ENCODE peak calls at places on chromosomes 13 and 19, in ten cellular contexts. B is AG09319, J is fibroblast of pulmonary artery, K is left ventricle myocardium inferior, U is omental fat pad, A is neural crest cell, I is AG10803, W is cardiac fibroblast, Q is BE2C, S is right lobe of liver. P is an unnamed sample.

GRCh38 chr19:512548-513365 is 5.5 kb downstream of the TPGS1 start:
- DNase-seq in Q (no peak), K (no peak), J (no peak), I (no peak), U (no peak), W (no peak), B (no peak), A (no peak), S (no peak), P (no peak)

GRCh38 chr19:7773841-7774240 is 10.8 kb downstream of the CLEC4M start:
- DNase-seq in I (no peak), W (no peak), Q (no peak), B (no peak), U (no peak), K (no peak), A (no peak), J (no peak), S (no peak), P (no peak)

GRCh38 chr13:41224113-41225110 is 30.0 kb upstream of the KBTBD7 start:
- DNase-seq in A (no peak), W (peak), Q (no peak), K (no peak), S (no peak), J (peak), B (no peak), I (peak), U (no peak), P (no peak)

GRCh38 chr13:37602743-37603381 is 4.3 kb upstream of the POSTN start:
- DNase-seq in U (no peak), A (no peak), B (no peak), K (no peak), W (peak), J (peak), Q (no peak), I (peak), S (no peak), P (no peak)

GRCh38 chr13:33710924-33711323 is 107.0 kb upstream of the RFC3 start:
- DNase-seq in J (no peak), S (no peak), I (no peak), U (no peak), W (no peak), K (no peak), A (no peak), Q (no peak), B (no peak), P (no peak)

GRCh38 chr19:54804101-54804500 is 691 bp downstream of the KIR2DL4 start:
- DNase-seq in U (no peak), A (no peak), S (no peak), K (no peak), W (no peak), B (no peak), I (no peak), J (no peak), Q (no peak), P (no peak)

GRCh38 chr13:109271991-109272454 is 514.4 kb downstream of the IRS2 start:
- DNase-seq in B (no peak), A (no peak), K (no peak), I (no peak), S (no peak), W (no peak), U (no peak), Q (peak), J (no peak), P (no peak)

GRCh38 chr19:8306235-8307054 is 1.7 kb downstream of the CD320 start:
- DNase-seq in K (no peak), B (no peak), U (no peak), A (peak), Q (peak), I (no peak), S (peak), J (no peak), W (no peak), P (peak)

GRCh38 chr13:112182831-112183543 is 116.0 kb downstream of the SOX1 start:
- DNase-seq in I (no peak), B (no peak), Q (no peak), U (no peak), A (no peak), K (no peak), S (peak), W (no peak), J (no peak), P (no peak)

GRCh38 chr13:96003304-96003703 is 49.9 kb downstream of the UGGT2 start:
- DNase-seq in J (peak), A (no peak), U (no peak), Q (no peak), W (peak), K (no peak), S (no peak), I (no peak), B (no peak), P (no peak)

GRCh38 chr13:29849071-29849541 is 1.3 kb downstream of the UBL3 start:
- DNase-seq in Q (no peak), I (peak), A (no peak), S (no peak), B (no peak), W (peak), J (peak), U (no peak), K (no peak), P (no peak)

GRCh38 chr19:39474139-39474620 is 6.5 kb upstream of the TIMM50 start:
- DNase-seq in J (peak), Q (peak), K (peak), U (peak), A (peak), I (peak), W (peak), S (peak), B (no peak), P (peak)

GRCh38 chr19:47820410-47820809 is 1.3 kb upstream of the CRX start:
- DNase-seq in U (no peak), J (no peak), W (no peak), I (no peak), B (no peak), A (no peak), S (no peak), Q (no peak), K (no peak), P (no peak)

GRCh38 chr19:4375620-4376228 is 24.6 kb downstream of the SH3GL1 start:
- DNase-seq in U (no peak), B (no peak), S (no peak), Q (peak), I (peak), J (peak), K (no peak), W (peak), A (no peak), P (no peak)

GRCh38 chr13:48902421-48902820 is 73.3 kb upstream of the FNDC3A start:
- DNase-seq in S (no peak), W (peak), U (no peak), K (no peak), B (peak), A (no peak), I (peak), Q (no peak), J (peak), P (no peak)

GRCh38 chr19:33390908-33391630 is 17.6 kb downstream of the CEBPG start:
- DNase-seq in K (peak), U (no peak), W (no peak), Q (peak), J (no peak), B (no peak), S (peak), A (no peak), I (no peak), P (no peak)

GRCh38 chr19:17847538-17848366 is at the start of gene JAK3:
- DNase-seq in W (peak), A (peak), I (peak), U (no peak), K (peak), S (peak), Q (peak), J (peak), B (peak), P (peak)

DNA sequence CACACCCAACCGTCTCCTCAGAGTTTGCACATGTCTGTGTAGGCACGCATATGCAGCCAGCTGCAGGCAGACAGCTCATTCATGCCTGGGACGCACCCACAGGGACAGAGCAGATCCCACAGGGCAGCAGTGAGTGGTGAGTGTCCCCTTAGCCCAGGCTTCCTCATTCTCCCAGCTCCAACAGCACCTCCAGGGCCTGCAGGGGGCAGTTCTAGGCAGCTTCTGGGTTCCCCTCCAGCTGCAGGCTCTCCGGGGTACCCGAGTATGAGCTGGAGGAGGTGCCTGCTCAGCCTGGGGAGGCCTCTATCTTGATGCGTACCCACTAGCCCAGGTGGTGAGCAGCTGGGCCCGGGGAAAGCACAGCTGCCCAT is 1.3 kb upstream of the SHANK1 start:
- DNase-seq in Q (no peak), I (peak), A (no peak), J (no peak), W (no peak), B (peak), K (no peak), U (no peak), S (no peak), P (no peak)
- TF ChIP-seq CTCF in Q (no peak), I (peak), A (no peak), J (peak), W (no peak), B (peak), K (no peak), U (no peak), S (no peak), P (no peak)

DNA sequence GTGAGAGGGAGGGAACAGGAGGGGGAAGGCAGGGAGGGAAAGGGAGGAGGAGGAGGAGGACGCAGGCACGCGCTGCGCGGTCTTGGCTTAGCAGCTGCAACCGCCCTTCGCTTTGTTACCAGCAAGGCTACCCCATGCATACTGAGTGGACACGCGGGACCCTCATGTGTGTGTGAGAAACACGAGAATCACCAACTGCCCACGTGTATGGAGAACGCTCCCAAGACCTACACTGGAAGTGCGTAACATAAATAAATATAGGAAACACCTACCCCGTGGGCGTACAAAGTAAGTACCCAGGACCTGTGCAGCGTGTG is 38.0 kb downstream of the DEDD2 start:
- DNase-seq in W (no peak), J (no peak), Q (no peak), K (no peak), I (no peak), U (no peak), S (no peak), B (no peak), A (no peak), P (no peak)
- TF ChIP-seq CTCF in W (no peak), J (no peak), Q (no peak), K (no peak), I (no peak), U (no peak), S (no peak), B (no peak), A (no peak), P (no peak)

DNA sequence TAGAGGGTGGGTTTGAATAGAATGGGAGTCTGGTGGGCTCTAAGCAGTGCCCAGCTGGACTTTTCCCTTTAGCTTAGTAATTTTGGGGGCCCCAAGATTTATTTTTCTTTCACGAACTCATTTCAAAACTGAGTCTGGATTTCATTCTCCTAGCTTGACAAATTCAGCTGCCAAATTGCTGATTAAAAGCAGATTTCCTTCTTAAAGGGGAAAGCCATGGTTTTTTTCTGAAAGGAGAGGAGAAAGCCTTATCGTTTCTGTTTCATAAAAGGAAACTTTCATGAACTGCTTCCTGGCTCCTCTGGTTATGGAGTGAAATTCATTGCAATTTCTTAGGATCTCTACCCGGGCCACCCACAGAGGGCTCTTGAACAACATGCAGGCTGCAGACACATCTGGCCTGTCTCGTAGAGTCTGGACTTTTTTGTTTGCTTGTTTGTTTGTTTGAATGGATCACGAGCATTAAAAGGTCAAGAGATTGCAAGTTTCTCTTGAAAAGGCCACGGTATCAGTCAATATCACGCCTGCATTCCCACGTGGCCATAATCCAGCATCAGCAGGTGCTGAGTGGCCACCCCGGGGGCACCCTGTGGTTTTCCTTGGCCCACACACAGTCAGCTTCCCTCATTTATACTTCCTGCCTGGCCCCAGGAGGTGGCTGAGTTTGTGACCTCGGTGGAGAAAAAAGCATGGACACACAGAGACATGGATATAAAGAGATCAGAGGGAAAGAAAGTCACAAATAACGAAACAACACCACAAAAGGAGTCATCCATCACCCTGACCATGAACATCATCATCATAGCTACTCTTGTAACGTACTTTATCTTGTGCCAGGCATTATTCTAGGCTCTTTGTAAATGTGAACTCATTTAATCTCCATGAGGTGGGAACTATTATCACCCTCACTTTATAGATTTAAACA is 10.5 kb upstream of the KLK4 start:
- DNase-seq in J (no peak), U (no peak), S (no peak), Q (no peak), W (no peak), A (no peak), I (peak), K (no peak), B (no peak), P (no peak)
- TF ChIP-seq CTCF in J (no peak), U (no peak), S (no peak), Q (no peak), W (no peak), A (no peak), I (no peak), K (no peak), B (no peak), P (no peak)

GRCh38 chr13:22103046-22103445 is 432.2 kb downstream of the FGF9 start:
- DNase-seq in K (no peak), J (no peak), U (no peak), A (no peak), Q (no peak), I (no peak), S (no peak), B (no peak), W (no peak), P (no peak)
- TF ChIP-seq CTCF in K (peak), J (no peak), U (no peak), A (no peak), Q (no peak), I (no peak), S (peak), B (no peak), W (no peak), P (peak)

GRCh38 chr13:111079375-111079774 is 35.7 kb upstream of the ARHGEF7 start:
- DNase-seq in J (no peak), A (no peak), Q (no peak), S (no peak), U (no peak), B (no peak), K (no peak), W (no peak), I (no peak), P (no peak)

GRCh38 chr13:111074826-111075225 is 40.3 kb upstream of the ARHGEF7 start:
- DNase-seq in K (no peak), B (no peak), J (peak), Q (no peak), I (no peak), S (no peak), W (no peak), U (no peak), A (no peak), P (no peak)

GRCh38 chr13:111080642-111081041 is 34.5 kb upstream of the ARHGEF7 start:
- DNase-seq in J (no peak), I (no peak), U (no peak), B (no peak), S (no peak), W (no peak), K (no peak), A (no peak), Q (no peak), P (no peak)

GRCh38 chr13:111082240-111082639 is 32.9 kb upstream of the ARHGEF7 start:
- DNase-seq in A (no peak), S (no peak), W (no peak), B (no peak), U (no peak), J (no peak), I (no peak), K (no peak), Q (no peak), P (no peak)

GRCh38 chr13:111076156-111077013 is 38.7 kb upstream of the ARHGEF7 start:
- DNase-seq in A (no peak), S (no peak), Q (no peak), U (no peak), W (no peak), B (no peak), J (no peak), K (no peak), I (no peak), P (no peak)
- TF ChIP-seq CTCF in A (no peak), S (no peak), Q (no peak), U (no peak), W (no peak), B (no peak), J (no peak), K (no peak), I (no peak), P (peak)

GRCh38 chr13:73369095-73369494 is 310.3 kb downstream of the KLF5 start:
- DNase-seq in W (no peak), J (no peak), I (no peak), K (no peak), B (no peak), S (no peak), A (no peak), Q (no peak), U (no peak), P (no peak)

GRCh38 chr13:73368608-73369007 is 309.8 kb downstream of the KLF5 start:
- DNase-seq in W (no peak), A (no peak), B (no peak), K (no peak), J (no peak), U (no peak), Q (no peak), S (no peak), I (no peak), P (no peak)

GRCh38 chr13:73366241-73366640 is 307.4 kb downstream of the KLF5 start:
- DNase-seq in J (no peak), W (no peak), B (no peak), Q (no peak), K (no peak), U (no peak), S (no peak), A (no peak), I (no peak), P (no peak)

GRCh38 chr13:73370066-73370465 is 311.3 kb downstream of the KLF5 start:
- DNase-seq in Q (no peak), S (no peak), B (no peak), J (no peak), W (no peak), K (no peak), I (no peak), A (no peak), U (no peak), P (no peak)

GRCh38 chr13:73367886-73368285 is 309.1 kb downstream of the KLF5 start:
- DNase-seq in S (no peak), Q (no peak), U (no peak), A (no peak), I (no peak), W (no peak), J (no peak), B (no peak), K (no peak), P (no peak)
- TF ChIP-seq CTCF in S (no peak), Q (no peak), U (no peak), A (no peak), I (no peak), W (no peak), J (no peak), B (no peak), K (no peak), P (no peak)

P was measured in progenitor cell of endocrine pancreas.